ENCODE peak calls at places on chromosome 18, in five cellular contexts. One of them, this sample, is unnamed. For H3K4me1, the result is how much of the 10 kb centered on the place peaks cover.

GRCh38 chr18:22829781-22830180 is 103.3 kb upstream of the RBBP8 start:
- DNase-seq in HCT116: no peak
- DNase-seq in PC-3: no peak
- DNase-seq in colonic mucosa: no peak
- DNase-seq in neural progenitor cell: no peak
- DNase-seq in this sample: peak

GRCh38 chr18:907880-908512 is 3.3 kb downstream of the ADCYAP1 start:
- DNase-seq in PC-3: no peak
- DNase-seq in HCT116: no peak
- DNase-seq in colonic mucosa: no peak
- DNase-seq in neural progenitor cell: peak
- DNase-seq in this sample: peak

GRCh38 chr18:79394438-79395307 is 1.1 kb upstream of the NFATC1 start:
- DNase-seq in neural progenitor cell: peak
- DNase-seq in HCT116: no peak
- DNase-seq in colonic mucosa: no peak
- DNase-seq in PC-3: peak
- DNase-seq in this sample: peak

GRCh38 chr18:23529597-23529996 is 26.3 kb downstream of the RMC1 start:
- DNase-seq in neural progenitor cell: no peak
- DNase-seq in HCT116: peak
- DNase-seq in PC-3: peak
- DNase-seq in colonic mucosa: no peak
- DNase-seq in this sample: no peak

GRCh38 chr18:34158881-34159690 is 65.6 kb downstream of the NOL4 start:
- DNase-seq in HCT116: no peak
- DNase-seq in PC-3: no peak
- DNase-seq in colonic mucosa: peak
- DNase-seq in neural progenitor cell: peak
- DNase-seq in this sample: peak

GRCh38 chr18:41948544-41949110 is 6.4 kb upstream of the PIK3C3 start:
- DNase-seq in neural progenitor cell: no peak
- DNase-seq in colonic mucosa: no peak
- DNase-seq in PC-3: no peak
- DNase-seq in HCT116: no peak
- DNase-seq in this sample: no peak

GRCh38 chr18:78632111-78632541 is 347.5 kb upstream of the SALL3 start:
- DNase-seq in neural progenitor cell: peak
- DNase-seq in PC-3: peak
- DNase-seq in HCT116: no peak
- DNase-seq in colonic mucosa: no peak
- DNase-seq in this sample: no peak

GRCh38 chr18:13394794-13395193 is 176.2 kb downstream of the LDLRAD4 start:
- DNase-seq in colonic mucosa: no peak
- DNase-seq in neural progenitor cell: no peak
- DNase-seq in HCT116: no peak
- DNase-seq in PC-3: no peak
- DNase-seq in this sample: no peak

GRCh38 chr18:50720281-50720680 is 99.5 kb downstream of the MRO start:
- DNase-seq in neural progenitor cell: no peak
- DNase-seq in PC-3: no peak
- DNase-seq in HCT116: no peak
- DNase-seq in colonic mucosa: no peak
- DNase-seq in this sample: no peak

GRCh38 chr18:59874166-59874565 is 25.6 kb upstream of the PMAIP1 start:
- DNase-seq in neural progenitor cell: no peak
- DNase-seq in HCT116: peak
- DNase-seq in PC-3: peak
- DNase-seq in colonic mucosa: no peak
- DNase-seq in this sample: no peak

GRCh38 chr18:55672574-55673361 is 84.8 kb upstream of the TCF4 start:
- DNase-seq in neural progenitor cell: no peak
- DNase-seq in colonic mucosa: no peak
- DNase-seq in PC-3: no peak
- DNase-seq in HCT116: no peak
- DNase-seq in this sample: no peak

GRCh38 chr18:22314001-22314400 is 103.7 kb downstream of the CTAGE1 start:
- DNase-seq in neural progenitor cell: no peak
- DNase-seq in colonic mucosa: no peak
- DNase-seq in HCT116: no peak
- DNase-seq in PC-3: no peak
- DNase-seq in this sample: no peak

GRCh38 chr18:73638709-73639108 is 508.9 kb downstream of the FBXO15 start:
- DNase-seq in PC-3: peak
- DNase-seq in colonic mucosa: no peak
- DNase-seq in neural progenitor cell: no peak
- DNase-seq in HCT116: no peak
- DNase-seq in this sample: no peak

GRCh38 chr18:48488388-48488850 is 50.4 kb upstream of the CTIF start:
- DNase-seq in PC-3: peak
- DNase-seq in neural progenitor cell: no peak
- DNase-seq in HCT116: peak
- DNase-seq in colonic mucosa: peak
- DNase-seq in this sample: peak

GRCh38 chr18:52402814-52403213 is 62.8 kb downstream of the DCC start:
- DNase-seq in HCT116: no peak
- DNase-seq in colonic mucosa: no peak
- DNase-seq in neural progenitor cell: no peak
- DNase-seq in PC-3: no peak
- DNase-seq in this sample: no peak

GRCh38 chr18:45677408-45677807 is 46.6 kb upstream of the SLC14A1 start:
- DNase-seq in PC-3: no peak
- DNase-seq in neural progenitor cell: no peak
- DNase-seq in colonic mucosa: no peak
- DNase-seq in HCT116: no peak
- DNase-seq in this sample: no peak

GRCh38 chr18:49249523-49249922 is 210.9 kb downstream of the DYM start:
- DNase-seq in neural progenitor cell: no peak
- DNase-seq in PC-3: peak
- DNase-seq in HCT116: no peak
- DNase-seq in colonic mucosa: no peak
- DNase-seq in this sample: no peak

GRCh38 chr18:79332601-79333000 is 63.1 kb upstream of the NFATC1 start:
- DNase-seq in PC-3: no peak
- DNase-seq in colonic mucosa: no peak
- DNase-seq in neural progenitor cell: no peak
- DNase-seq in HCT116: no peak
- DNase-seq in this sample: no peak

GRCh38 chr18:76686737-76687231 is 135.6 kb upstream of the ZNF236 start:
- DNase-seq in colonic mucosa: peak
- DNase-seq in neural progenitor cell: peak
- DNase-seq in PC-3: peak
- DNase-seq in HCT116: peak
- DNase-seq in this sample: peak

GRCh38 chr18:78979682-78980278 is at the start of gene SALL3:
- DNase-seq in neural progenitor cell: peak
- DNase-seq in PC-3: no peak
- DNase-seq in HCT116: no peak
- DNase-seq in colonic mucosa: no peak
- DNase-seq in this sample: peak

GRCh38 chr18:47968721-47969120 is 38.3 kb upstream of the SMAD2 start:
- DNase-seq in colonic mucosa: no peak
- DNase-seq in neural progenitor cell: peak
- DNase-seq in HCT116: no peak
- DNase-seq in PC-3: peak
- DNase-seq in this sample: no peak

GRCh38 chr18:56097561-56098095 is 509.6 kb upstream of the TCF4 start:
- DNase-seq in HCT116: no peak
- DNase-seq in colonic mucosa: no peak
- DNase-seq in neural progenitor cell: no peak
- DNase-seq in PC-3: no peak
- DNase-seq in this sample: no peak

GRCh38 chr18:30712383-30712782 is 330.2 kb downstream of the DSC3 start:
- DNase-seq in PC-3: no peak
- DNase-seq in HCT116: no peak
- DNase-seq in colonic mucosa: no peak
- DNase-seq in neural progenitor cell: no peak
- DNase-seq in this sample: no peak

GRCh38 chr18:56645415-56646016 is 5.6 kb upstream of the WDR7 start:
- DNase-seq in colonic mucosa: no peak
- DNase-seq in neural progenitor cell: peak
- DNase-seq in HCT116: peak
- DNase-seq in PC-3: peak
- DNase-seq in this sample: no peak

GRCh38 chr18:48735070-48735676 is 196.3 kb downstream of the CTIF start:
- DNase-seq in HCT116: no peak
- DNase-seq in PC-3: peak
- DNase-seq in colonic mucosa: no peak
- DNase-seq in neural progenitor cell: peak
- DNase-seq in this sample: peak

GRCh38 chr18:34342960-34343359 is 118.2 kb upstream of the NOL4 start:
- DNase-seq in HCT116: no peak
- DNase-seq in neural progenitor cell: no peak
- DNase-seq in colonic mucosa: no peak
- DNase-seq in PC-3: peak
- DNase-seq in this sample: no peak

GRCh38 chr18:78123144-78123909 is 856.3 kb upstream of the SALL3 start:
- DNase-seq in neural progenitor cell: no peak
- DNase-seq in colonic mucosa: no peak
- DNase-seq in HCT116: no peak
- DNase-seq in PC-3: no peak
- DNase-seq in this sample: no peak

GRCh38 chr18:27298215-27298804 is 113.2 kb upstream of the CHST9 start:
- DNase-seq in HCT116: no peak
- DNase-seq in PC-3: peak
- DNase-seq in neural progenitor cell: peak
- DNase-seq in colonic mucosa: no peak
- DNase-seq in this sample: no peak

GRCh38 chr18:70672581-70672980 is 383.7 kb downstream of the SOCS6 start:
- DNase-seq in colonic mucosa: no peak
- DNase-seq in PC-3: no peak
- DNase-seq in neural progenitor cell: no peak
- DNase-seq in HCT116: no peak
- DNase-seq in this sample: no peak

DNA sequence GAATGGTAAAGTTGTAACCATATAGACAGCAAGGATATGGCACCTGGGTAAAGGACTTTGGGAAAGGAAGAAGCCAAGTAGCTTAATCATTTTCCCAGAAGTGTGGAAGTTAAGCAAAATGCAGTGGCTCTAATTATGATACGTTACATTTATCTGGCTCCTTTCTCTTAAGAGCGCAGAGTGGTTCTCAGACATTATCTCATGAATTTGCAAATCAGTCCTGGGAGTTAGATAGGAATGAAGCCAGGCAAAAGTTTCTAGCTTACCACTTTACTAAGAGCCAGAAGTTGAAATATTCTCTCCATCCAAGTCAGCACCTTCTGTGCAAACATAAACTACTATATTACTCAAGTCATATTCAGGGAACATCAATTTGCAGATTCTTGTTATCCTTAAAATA is 10.9 kb upstream of the PIEZO2 start:
- DNase-seq in HCT116: no peak
- DNase-seq in neural progenitor cell: no peak
- DNase-seq in colonic mucosa: no peak
- DNase-seq in PC-3: no peak
- DNase-seq in this sample: no peak
- H3K9ac ChIP-seq in HCT116: no peak
- H3K9ac ChIP-seq in neural progenitor cell: no peak
- H3K9ac ChIP-seq in colonic mucosa: no peak
- H3K9ac ChIP-seq in PC-3: no peak
- H3K9ac ChIP-seq in this sample: no peak

GRCh38 chr18:9823805-9824473 is 61.8 kb upstream of the TXNDC2 start:
- DNase-seq in HCT116: no peak
- DNase-seq in PC-3: no peak
- DNase-seq in colonic mucosa: peak
- DNase-seq in neural progenitor cell: no peak
- DNase-seq in this sample: peak

GRCh38 chr18:9826666-9827065 is 59.1 kb upstream of the TXNDC2 start:
- DNase-seq in neural progenitor cell: no peak
- DNase-seq in colonic mucosa: no peak
- DNase-seq in PC-3: no peak
- DNase-seq in HCT116: no peak
- DNase-seq in this sample: peak

GRCh38 chr18:9824474-9824832 is 61.3 kb upstream of the TXNDC2 start:
- DNase-seq in PC-3: no peak
- DNase-seq in HCT116: no peak
- DNase-seq in neural progenitor cell: no peak
- DNase-seq in colonic mucosa: peak
- DNase-seq in this sample: peak

GRCh38 chr18:9825571-9826073 is 60.2 kb upstream of the TXNDC2 start:
- DNase-seq in HCT116: peak
- DNase-seq in PC-3: peak
- DNase-seq in neural progenitor cell: no peak
- DNase-seq in colonic mucosa: peak
- DNase-seq in this sample: peak

DNA sequence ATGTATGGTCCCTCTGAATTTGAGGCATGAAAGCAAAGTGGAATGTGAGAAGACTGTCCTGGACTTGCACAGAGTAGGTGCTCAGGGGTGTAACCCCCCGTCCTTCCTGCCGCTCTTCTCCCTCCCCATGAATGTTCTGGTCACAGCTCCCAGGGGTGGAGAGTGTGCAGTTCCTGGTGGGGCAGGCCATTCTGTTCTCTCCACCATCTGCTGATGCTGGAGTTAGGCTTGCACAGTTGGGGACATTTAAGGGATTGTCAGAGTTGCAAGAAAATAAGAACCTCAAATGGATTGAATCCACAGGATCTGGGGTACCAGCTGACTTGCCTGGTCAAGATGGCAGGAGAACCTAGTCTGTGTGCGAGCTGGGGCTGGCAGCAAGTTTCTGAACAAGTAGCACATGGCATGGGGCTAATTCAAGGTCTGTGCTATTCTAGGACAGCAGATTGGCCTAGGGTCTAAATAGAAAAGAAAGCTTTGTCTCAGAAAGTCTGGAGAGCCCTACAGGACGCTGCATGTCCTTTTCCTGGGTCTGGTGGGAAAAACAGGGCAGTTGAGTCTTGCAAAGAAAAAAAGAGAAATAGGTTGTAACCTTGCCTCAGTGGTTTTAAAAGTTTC is 60.8 kb upstream of the TXNDC2 start:
- DNase-seq in neural progenitor cell: no peak
- DNase-seq in PC-3: no peak
- DNase-seq in colonic mucosa: peak
- DNase-seq in HCT116: no peak
- DNase-seq in this sample: peak
- H3K27ac ChIP-seq in neural progenitor cell: no peak
- H3K27ac ChIP-seq in PC-3: peak
- H3K27ac ChIP-seq in colonic mucosa: peak
- H3K27ac ChIP-seq in HCT116: peak
- H3K27ac ChIP-seq in this sample: no peak

DNA sequence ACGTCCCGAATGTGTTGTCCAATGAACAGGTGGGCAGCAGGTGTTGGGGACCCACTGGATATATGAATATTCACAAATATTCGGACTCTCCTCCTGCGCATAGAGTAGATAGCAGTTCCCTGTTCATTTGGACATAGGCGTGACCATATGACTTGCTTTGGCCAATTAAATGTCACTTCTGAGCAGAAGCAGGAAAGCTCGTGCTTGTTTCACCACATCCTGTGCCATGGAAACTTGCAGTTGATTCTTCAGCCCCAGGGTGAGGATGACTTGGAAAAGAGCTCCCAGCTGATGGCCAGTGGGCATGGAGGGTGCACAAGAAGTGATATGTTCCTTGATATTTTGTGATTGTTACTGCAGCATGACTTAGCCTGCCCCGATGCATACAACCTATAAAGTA is 52.6 kb downstream of the PTPRM start:
- DNase-seq in colonic mucosa: no peak
- DNase-seq in HCT116: no peak
- DNase-seq in PC-3: no peak
- DNase-seq in neural progenitor cell: no peak
- DNase-seq in this sample: no peak
- H3K4me1 ChIP-seq in colonic mucosa: under half
- H3K4me1 ChIP-seq in HCT116: under half
- H3K4me1 ChIP-seq in PC-3: under half
- H3K4me1 ChIP-seq in neural progenitor cell: half or more
- H3K4me1 ChIP-seq in this sample: under half

GRCh38 chr18:35490894-35491688 is 6.7 kb downstream of the INO80C start:
- DNase-seq in PC-3: no peak
- DNase-seq in colonic mucosa: peak
- DNase-seq in HCT116: no peak
- DNase-seq in neural progenitor cell: peak
- DNase-seq in this sample: peak
- H3K9ac ChIP-seq in PC-3: no peak
- H3K9ac ChIP-seq in colonic mucosa: no peak
- H3K9ac ChIP-seq in HCT116: no peak
- H3K9ac ChIP-seq in neural progenitor cell: no peak
- H3K9ac ChIP-seq in this sample: no peak